ENCODE peak calls at places on chromosomes 16 and 17, in seven cellular contexts. One of them, this sample, is unnamed.

GRCh38 chr17:8685396-8685795 is 54.9 kb upstream of the MYH10 start:
- DNase-seq in H54: no peak
- DNase-seq in GDM1: no peak
- DNase-seq in transverse colon: no peak
- DNase-seq in NCI-H1417: no peak
- DNase-seq in effector memory CD4-positive, alpha-beta T cell: no peak
- DNase-seq in Daoy: peak
- DNase-seq in this sample: no peak

GRCh38 chr17:31008374-31009035 is 37.7 kb downstream of the RNF135 start:
- DNase-seq in H54: no peak
- DNase-seq in GDM1: no peak
- DNase-seq in NCI-H1417: no peak
- DNase-seq in transverse colon: peak
- DNase-seq in effector memory CD4-positive, alpha-beta T cell: peak
- DNase-seq in Daoy: peak
- DNase-seq in this sample: no peak

GRCh38 chr17:43853546-43853945 is 6.6 kb downstream of the CD300LG start:
- DNase-seq in Daoy: no peak
- DNase-seq in GDM1: no peak
- DNase-seq in transverse colon: no peak
- DNase-seq in H54: no peak
- DNase-seq in NCI-H1417: no peak
- DNase-seq in effector memory CD4-positive, alpha-beta T cell: no peak
- DNase-seq in this sample: no peak

GRCh38 chr17:46028374-46028773 is 29.3 kb downstream of the STH start:
- DNase-seq in H54: no peak
- DNase-seq in Daoy: no peak
- DNase-seq in NCI-H1417: no peak
- DNase-seq in transverse colon: no peak
- DNase-seq in GDM1: no peak
- DNase-seq in effector memory CD4-positive, alpha-beta T cell: no peak
- DNase-seq in this sample: no peak

GRCh38 chr16:228151-228855 is 946 bp downstream of the LUC7L start:
- DNase-seq in effector memory CD4-positive, alpha-beta T cell: no peak
- DNase-seq in NCI-H1417: no peak
- DNase-seq in transverse colon: no peak
- DNase-seq in H54: no peak
- DNase-seq in Daoy: peak
- DNase-seq in GDM1: no peak
- DNase-seq in this sample: no peak

GRCh38 chr16:19286827-19287226 is 1.3 kb downstream of the CLEC19A start:
- DNase-seq in NCI-H1417: no peak
- DNase-seq in GDM1: no peak
- DNase-seq in Daoy: no peak
- DNase-seq in effector memory CD4-positive, alpha-beta T cell: no peak
- DNase-seq in transverse colon: no peak
- DNase-seq in H54: no peak
- DNase-seq in this sample: no peak

GRCh38 chr17:29364691-29365090 is 25.5 kb upstream of the TAOK1 start:
- DNase-seq in effector memory CD4-positive, alpha-beta T cell: no peak
- DNase-seq in NCI-H1417: no peak
- DNase-seq in GDM1: no peak
- DNase-seq in H54: no peak
- DNase-seq in transverse colon: no peak
- DNase-seq in Daoy: no peak
- DNase-seq in this sample: no peak

GRCh38 chr17:59830007-59830630 is 62.6 kb downstream of the TUBD1 start:
- DNase-seq in effector memory CD4-positive, alpha-beta T cell: no peak
- DNase-seq in GDM1: no peak
- DNase-seq in H54: no peak
- DNase-seq in transverse colon: no peak
- DNase-seq in NCI-H1417: no peak
- DNase-seq in Daoy: peak
- DNase-seq in this sample: no peak

GRCh38 chr16:58499615-58500328 is at the start of gene NDRG4:
- DNase-seq in transverse colon: peak
- DNase-seq in H54: peak
- DNase-seq in effector memory CD4-positive, alpha-beta T cell: no peak
- DNase-seq in Daoy: peak
- DNase-seq in NCI-H1417: peak
- DNase-seq in GDM1: no peak
- DNase-seq in this sample: peak

GRCh38 chr17:59469786-59470485 is 95.5 kb upstream of the DHX40 start:
- DNase-seq in GDM1: no peak
- DNase-seq in NCI-H1417: no peak
- DNase-seq in effector memory CD4-positive, alpha-beta T cell: no peak
- DNase-seq in Daoy: no peak
- DNase-seq in transverse colon: no peak
- DNase-seq in H54: no peak
- DNase-seq in this sample: no peak